ENCODE peak calls at places on chromosome 12, in five cellular contexts. One of them, this sample, is unnamed.

GRCh38 chr12:112386726-112387125 is 4.5 kb upstream of the HECTD4 start:
- DNase-seq in Panc1: no peak
- DNase-seq in brain microvascular endothelial cell: no peak
- DNase-seq in hepatocyte: peak; percentile 75
- DNase-seq in stimulated activated CD4-positive, alpha-beta T cell treated with anti-CD3 and anti-CD28 coated beads, Interleukin-12 subunit alpha, Interleukin-12 subunit beta, amount 100 ng/mL, for 4 hours: no peak
- DNase-seq in this sample: no peak

GRCh38 chr12:72281145-72281544 is 9.0 kb downstream of the TRHDE start:
- DNase-seq in Panc1: no peak
- DNase-seq in brain microvascular endothelial cell: no peak
- DNase-seq in hepatocyte: no peak
- DNase-seq in stimulated activated CD4-positive, alpha-beta T cell treated with anti-CD3 and anti-CD28 coated beads, Interleukin-12 subunit alpha, Interleukin-12 subunit beta, amount 100 ng/mL, for 4 hours: no peak
- DNase-seq in this sample: no peak

GRCh38 chr12:16606201-16606849 is 363 bp upstream of the LMO3 start:
- DNase-seq in Panc1: no peak
- DNase-seq in brain microvascular endothelial cell: peak; percentile 9
- DNase-seq in hepatocyte: peak; percentile 59
- DNase-seq in stimulated activated CD4-positive, alpha-beta T cell treated with anti-CD3 and anti-CD28 coated beads, Interleukin-12 subunit alpha, Interleukin-12 subunit beta, amount 100 ng/mL, for 4 hours: no peak
- DNase-seq in this sample: peak; percentile 29

GRCh38 chr12:124039276-124039675 is 66.3 kb downstream of the ZNF664 start:
- DNase-seq in Panc1: no peak
- DNase-seq in brain microvascular endothelial cell: peak; percentile 48
- DNase-seq in hepatocyte: no peak
- DNase-seq in stimulated activated CD4-positive, alpha-beta T cell treated with anti-CD3 and anti-CD28 coated beads, Interleukin-12 subunit alpha, Interleukin-12 subunit beta, amount 100 ng/mL, for 4 hours: no peak
- DNase-seq in this sample: no peak

GRCh38 chr12:86264451-86265328 is 8.5 kb upstream of the MGAT4C start:
- DNase-seq in Panc1: no peak
- DNase-seq in brain microvascular endothelial cell: no peak
- DNase-seq in hepatocyte: peak; percentile 17
- DNase-seq in stimulated activated CD4-positive, alpha-beta T cell treated with anti-CD3 and anti-CD28 coated beads, Interleukin-12 subunit alpha, Interleukin-12 subunit beta, amount 100 ng/mL, for 4 hours: no peak
- DNase-seq in this sample: peak; percentile 79

GRCh38 chr12:25162866-25163265 is 32.1 kb downstream of the DNAI7 start:
- DNase-seq in Panc1: no peak
- DNase-seq in brain microvascular endothelial cell: no peak
- DNase-seq in hepatocyte: no peak
- DNase-seq in stimulated activated CD4-positive, alpha-beta T cell treated with anti-CD3 and anti-CD28 coated beads, Interleukin-12 subunit alpha, Interleukin-12 subunit beta, amount 100 ng/mL, for 4 hours: no peak
- DNase-seq in this sample: no peak

GRCh38 chr12:128766738-128767501 is 56.8 kb downstream of the SLC15A4 start:
- DNase-seq in Panc1: no peak
- DNase-seq in brain microvascular endothelial cell: no peak
- DNase-seq in hepatocyte: no peak
- DNase-seq in stimulated activated CD4-positive, alpha-beta T cell treated with anti-CD3 and anti-CD28 coated beads, Interleukin-12 subunit alpha, Interleukin-12 subunit beta, amount 100 ng/mL, for 4 hours: no peak
- DNase-seq in this sample: no peak

GRCh38 chr12:124919646-124920352 is 5.3 kb upstream of the UBC start:
- DNase-seq in Panc1: no peak
- DNase-seq in brain microvascular endothelial cell: no peak
- DNase-seq in hepatocyte: no peak
- DNase-seq in stimulated activated CD4-positive, alpha-beta T cell treated with anti-CD3 and anti-CD28 coated beads, Interleukin-12 subunit alpha, Interleukin-12 subunit beta, amount 100 ng/mL, for 4 hours: no peak
- DNase-seq in this sample: peak; percentile 57

GRCh38 chr12:47221256-47222023 is 141.7 kb upstream of the AMIGO2 start:
- DNase-seq in Panc1: peak; percentile 27
- DNase-seq in brain microvascular endothelial cell: no peak
- DNase-seq in hepatocyte: no peak
- DNase-seq in stimulated activated CD4-positive, alpha-beta T cell treated with anti-CD3 and anti-CD28 coated beads, Interleukin-12 subunit alpha, Interleukin-12 subunit beta, amount 100 ng/mL, for 4 hours: no peak
- DNase-seq in this sample: no peak

GRCh38 chr12:67794151-67794550 is 145.6 kb downstream of the DYRK2 start:
- DNase-seq in Panc1: no peak
- DNase-seq in brain microvascular endothelial cell: peak; percentile 64
- DNase-seq in hepatocyte: no peak
- DNase-seq in stimulated activated CD4-positive, alpha-beta T cell treated with anti-CD3 and anti-CD28 coated beads, Interleukin-12 subunit alpha, Interleukin-12 subunit beta, amount 100 ng/mL, for 4 hours: no peak
- DNase-seq in this sample: no peak

GRCh38 chr12:132074216-132074615 is 69.9 kb downstream of the DDX51 start:
- DNase-seq in Panc1: no peak
- DNase-seq in brain microvascular endothelial cell: no peak
- DNase-seq in hepatocyte: no peak
- DNase-seq in stimulated activated CD4-positive, alpha-beta T cell treated with anti-CD3 and anti-CD28 coated beads, Interleukin-12 subunit alpha, Interleukin-12 subunit beta, amount 100 ng/mL, for 4 hours: no peak
- DNase-seq in this sample: no peak

GRCh38 chr12:52243774-52244614 is 11.0 kb downstream of the KRT7 start:
- DNase-seq in Panc1: peak; percentile 79
- DNase-seq in brain microvascular endothelial cell: peak; percentile 81
- DNase-seq in hepatocyte: peak; percentile 59
- DNase-seq in stimulated activated CD4-positive, alpha-beta T cell treated with anti-CD3 and anti-CD28 coated beads, Interleukin-12 subunit alpha, Interleukin-12 subunit beta, amount 100 ng/mL, for 4 hours: peak; percentile 41
- DNase-seq in this sample: peak; percentile 85

GRCh38 chr12:15435597-15435996 is 113.3 kb downstream of the PTPRO start:
- DNase-seq in Panc1: no peak
- DNase-seq in brain microvascular endothelial cell: no peak
- DNase-seq in hepatocyte: no peak
- DNase-seq in stimulated activated CD4-positive, alpha-beta T cell treated with anti-CD3 and anti-CD28 coated beads, Interleukin-12 subunit alpha, Interleukin-12 subunit beta, amount 100 ng/mL, for 4 hours: no peak
- DNase-seq in this sample: no peak

GRCh38 chr12:79897617-79898016 is 37.3 kb downstream of the PPP1R12A start:
- DNase-seq in Panc1: no peak
- DNase-seq in brain microvascular endothelial cell: peak; percentile 83
- DNase-seq in hepatocyte: no peak
- DNase-seq in stimulated activated CD4-positive, alpha-beta T cell treated with anti-CD3 and anti-CD28 coated beads, Interleukin-12 subunit alpha, Interleukin-12 subunit beta, amount 100 ng/mL, for 4 hours: no peak
- DNase-seq in this sample: peak; percentile 3

GRCh38 chr12:69101505-69101904 is 137.9 kb upstream of the CPSF6 start:
- DNase-seq in Panc1: no peak
- DNase-seq in brain microvascular endothelial cell: no peak
- DNase-seq in hepatocyte: no peak
- DNase-seq in stimulated activated CD4-positive, alpha-beta T cell treated with anti-CD3 and anti-CD28 coated beads, Interleukin-12 subunit alpha, Interleukin-12 subunit beta, amount 100 ng/mL, for 4 hours: no peak
- DNase-seq in this sample: no peak

GRCh38 chr12:26493656-26494055 is 298.3 kb downstream of the SSPN start:
- DNase-seq in Panc1: no peak
- DNase-seq in brain microvascular endothelial cell: no peak
- DNase-seq in hepatocyte: no peak
- DNase-seq in stimulated activated CD4-positive, alpha-beta T cell treated with anti-CD3 and anti-CD28 coated beads, Interleukin-12 subunit alpha, Interleukin-12 subunit beta, amount 100 ng/mL, for 4 hours: no peak
- DNase-seq in this sample: no peak